ENCODE peak calls at places on chromosome 22, in nine cellular contexts. V, H, C, T, O, L, E, R and X are unnamed samples.

GRCh38 chr22:37716708-37717107 is 19.9 kb downstream of the TRIOBP start:
- DNase-seq in T (no peak), L (no peak), C (peak; percentile 42), H (no peak), R (no peak), O (no peak), V (no peak), E (no peak), X (no peak)

GRCh38 chr22:38144025-38144405 is 33.5 kb upstream of the BAIAP2L2 start:
- DNase-seq in V (no peak), O (no peak), H (no peak), E (no peak), R (no peak), L (no peak), C (no peak), T (no peak), X (no peak)

GRCh38 chr22:28505416-28506156 is 174.1 kb downstream of the TTC28 start:
- DNase-seq in C (peak; percentile 13), L (no peak), R (no peak), E (no peak), O (peak; percentile 10), T (no peak), V (no peak), H (no peak), X (no peak)

GRCh38 chr22:25908212-25908611 is 166.2 kb downstream of the MYO18B start:
- DNase-seq in H (no peak), V (no peak), C (no peak), L (no peak), R (no peak), T (no peak), E (no peak), O (no peak), X (no peak)

GRCh38 chr22:21026783-21027692 is 5.3 kb downstream of the SLC7A4 start:
- DNase-seq in T (peak; percentile 29), V (peak; percentile 40), H (peak; percentile 37), C (peak; percentile 59), E (no peak), O (no peak), R (no peak), L (no peak), X (no peak)

GRCh38 chr22:44807915-44808690 is 55.7 kb downstream of the ARHGAP8 start:
- DNase-seq in L (no peak), C (no peak), T (no peak), R (no peak), E (peak; percentile 38), O (no peak), V (no peak), H (no peak), X (peak; percentile 55)

GRCh38 chr22:44928711-44929347 is 81.0 kb downstream of the PHF21B start:
- DNase-seq in R (no peak), T (no peak), H (no peak), E (no peak), O (no peak), C (no peak), L (no peak), V (no peak), X (no peak)

GRCh38 chr22:39556970-39557811 is 13.4 kb upstream of the CACNA1I start:
- DNase-seq in C (no peak), V (peak; percentile 18), R (no peak), L (no peak), O (no peak), H (no peak), T (no peak), E (no peak), X (no peak)

GRCh38 chr22:50245214-50246072 is 620 bp upstream of the TUBGCP6 start:
- DNase-seq in E (no peak), L (no peak), O (no peak), V (no peak), H (no peak), T (no peak), R (no peak), C (no peak), X (no peak)

GRCh38 chr22:20673341-20674195 is 100.3 kb upstream of the SERPIND1 start:
- DNase-seq in R (no peak), L (no peak), H (no peak), O (no peak), V (no peak), E (no peak), T (no peak), C (no peak), X (no peak)

GRCh38 chr22:40058265-40058664 is 63.5 kb downstream of the FAM83F start:
- DNase-seq in E (no peak), O (no peak), T (no peak), H (no peak), V (no peak), L (no peak), C (no peak), R (no peak), X (peak; percentile 26)

GRCh38 chr22:26481694-26482093 is 1.9 kb downstream of the HPS4 start:
- DNase-seq in H (no peak), L (no peak), V (no peak), C (no peak), E (no peak), T (no peak), O (no peak), R (no peak), X (no peak)

GRCh38 chr22:36334081-36334831 is 53.5 kb downstream of the MYH9 start:
- DNase-seq in L (no peak), T (no peak), E (no peak), C (no peak), R (no peak), H (no peak), O (no peak), V (no peak), X (peak; percentile 25)
- TF ChIP-seq CTCF in L (peak; percentile 9), T (peak; percentile 25), E (no peak), C (peak; percentile 40), R (no peak), H (no peak), O (peak; percentile 42), V (no peak), X (no peak)

DNA sequence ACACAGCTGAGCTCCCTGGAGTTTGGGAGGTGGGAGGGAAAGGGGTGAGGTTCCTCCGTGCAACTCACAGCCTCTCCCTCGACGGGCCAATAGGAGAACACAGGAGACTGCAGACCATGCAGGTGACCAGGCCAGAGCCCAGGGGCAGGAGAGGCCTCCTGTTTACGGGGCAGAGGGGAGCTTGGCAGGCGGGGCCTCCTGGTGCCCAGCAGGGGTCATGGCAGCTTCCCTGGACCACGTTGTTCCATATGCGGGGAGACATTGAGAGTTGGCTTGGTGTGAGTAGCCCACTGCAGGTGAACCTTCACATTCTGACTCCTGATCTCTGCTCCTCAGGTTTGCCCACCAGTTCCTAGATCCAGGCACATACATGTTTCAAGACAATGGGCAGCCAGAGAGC is 19.3 kb upstream of the XKR3 start:
- DNase-seq in R (no peak), H (no peak), L (no peak), O (no peak), T (no peak), V (no peak), E (no peak), C (no peak), X (no peak)
- TF ChIP-seq CTCF in R (no peak), H (no peak), L (no peak), O (no peak), T (no peak), V (no peak), E (peak; percentile 27), C (no peak), X (no peak)

DNA sequence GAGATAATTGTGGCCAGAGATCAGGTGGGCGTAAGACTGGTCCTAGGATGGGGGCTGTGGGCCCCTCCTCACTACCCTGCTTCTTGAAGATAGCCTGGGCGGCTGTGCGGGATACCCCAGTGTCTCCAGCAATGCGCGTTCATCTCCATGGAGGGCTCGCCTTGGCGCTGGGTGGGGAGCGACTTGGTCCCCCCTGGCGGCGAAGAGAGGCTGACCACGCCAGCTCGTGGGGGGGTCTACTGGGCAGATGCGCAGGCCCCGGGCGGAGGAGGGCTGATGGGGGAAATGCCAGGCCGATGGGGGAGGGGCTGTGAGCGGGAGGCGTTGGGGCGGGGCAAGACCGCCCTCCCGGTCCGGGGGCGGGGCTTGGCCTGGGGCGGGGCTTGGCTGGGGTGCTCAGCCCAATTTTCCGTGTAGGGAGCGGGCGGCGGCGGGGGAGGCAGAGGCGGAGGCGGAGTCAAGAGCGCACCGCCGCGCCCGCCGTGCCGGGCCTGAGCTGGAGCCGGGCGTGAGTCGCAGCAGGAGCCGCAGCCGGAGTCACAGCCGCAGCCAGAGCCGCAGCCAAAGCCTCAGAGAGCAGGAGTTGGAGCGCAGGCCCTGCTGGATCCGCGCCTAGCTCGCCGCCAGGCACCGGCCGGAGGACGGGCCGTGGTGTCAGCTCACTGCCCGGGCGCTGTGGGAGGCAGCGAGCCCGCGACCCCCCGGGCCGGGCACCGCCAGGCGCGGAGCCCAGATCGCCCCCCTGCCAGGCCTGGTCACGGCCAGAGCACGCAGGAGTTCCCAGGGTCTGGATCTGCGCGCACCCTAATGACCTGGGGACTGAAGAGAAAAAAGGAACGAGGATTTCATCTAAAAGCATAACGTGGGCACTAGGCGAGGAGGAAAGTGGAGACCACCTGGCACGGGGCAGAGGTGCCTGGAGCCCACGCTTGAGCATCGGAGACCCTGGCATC is at the start of gene SLC35E4:
- DNase-seq in O (peak; percentile 12), R (peak; percentile 92), E (peak; percentile 86), V (peak; percentile 88), H (peak; percentile 97), T (peak; percentile 78), C (peak; percentile 92), L (peak; percentile 95), X (peak; percentile 94)
- TF ChIP-seq CTCF in O (peak; percentile 41), R (no peak), E (no peak), V (no peak), H (peak; percentile 52), T (peak; percentile 48), C (peak; percentile 31), L (no peak), X (no peak)

DNA sequence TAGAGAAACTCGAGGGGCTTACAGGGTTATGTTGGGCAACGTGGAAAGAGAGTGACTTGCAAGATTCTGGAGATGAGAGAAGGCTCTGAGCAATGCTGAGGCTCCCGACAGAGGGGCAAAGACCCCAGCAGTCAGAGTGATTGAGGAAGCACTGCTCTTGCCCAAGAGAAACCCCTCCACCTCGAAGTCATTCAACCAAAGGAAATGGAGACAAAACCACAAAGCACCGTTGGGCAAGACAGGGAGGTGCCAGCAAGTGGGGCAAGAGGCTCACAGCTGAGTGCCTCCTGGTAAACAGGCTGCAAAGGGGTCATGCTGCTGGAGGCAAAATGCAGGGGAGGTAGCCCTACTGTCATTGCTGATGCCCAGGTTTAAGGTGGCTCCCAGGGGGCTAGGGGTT is 17.9 kb upstream of the MYH9 start:
- DNase-seq in H (no peak), L (no peak), O (no peak), V (peak; percentile 45), R (no peak), T (no peak), C (no peak), E (peak; percentile 89), X (no peak)
- TF ChIP-seq CTCF in H (no peak), L (no peak), O (peak; percentile 9), V (no peak), R (no peak), T (no peak), C (no peak), E (peak; percentile 76), X (no peak)

GRCh38 chr22:29998627-29999026 is 81.6 kb upstream of the HORMAD2 start:
- DNase-seq in C (no peak), H (no peak), O (no peak), V (no peak), R (no peak), L (no peak), E (no peak), T (no peak), X (no peak)
- TF ChIP-seq CTCF in C (peak; percentile 40), H (peak; percentile 17), O (peak; percentile 29), V (no peak), R (no peak), L (no peak), E (no peak), T (peak; percentile 50), X (peak; percentile 74)